ENCODE peak calls at places on chromosome 13, in ten cellular contexts. N, F, E, A, D, T, R, H, B and Y are unnamed samples.

GRCh38 chr13:113092776-113093579 is 12.6 kb upstream of the F7 start:
- DNase-seq in N (no peak), F (no peak), E (no peak), A (no peak), D (no peak), T (no peak), R (no peak), H (no peak), B (no peak), Y (no peak)

GRCh38 chr13:53782400-53783030 is 753.9 kb downstream of the OLFM4 start:
- DNase-seq in N (no peak), F (peak; percentile 43), E (no peak), A (peak; percentile 66), D (peak; percentile 66), T (no peak), R (peak; percentile 19), H (no peak), B (peak; percentile 46), Y (peak; percentile 5)

GRCh38 chr13:64753606-64754005 is 2476.5 kb downstream of the PCDH9 start:
- DNase-seq in N (peak; percentile 8), F (no peak), E (no peak), A (peak; percentile 24), D (peak; percentile 44), T (no peak), R (no peak), H (no peak), B (peak; percentile 6), Y (no peak)

GRCh38 chr13:79450110-79450509 is 30.8 kb upstream of the NDFIP2 start:
- DNase-seq in N (no peak), F (no peak), E (no peak), A (no peak), D (no peak), T (no peak), R (no peak), H (no peak), B (no peak), Y (no peak)

GRCh38 chr13:91399189-91400093 is 1.0 kb downstream of the GPC5 start:
- DNase-seq in N (no peak), F (no peak), E (no peak), A (no peak), D (no peak), T (no peak), R (no peak), H (no peak), B (no peak), Y (no peak)

GRCh38 chr13:102225892-102226291 is 176.0 kb downstream of the FGF14 start:
- DNase-seq in N (no peak), F (no peak), E (no peak), A (no peak), D (no peak), T (no peak), R (no peak), H (no peak), B (no peak), Y (no peak)

GRCh38 chr13:41970022-41970421 is 9.1 kb upstream of the VWA8 start:
- DNase-seq in N (no peak), F (no peak), E (no peak), A (no peak), D (no peak), T (no peak), R (no peak), H (no peak), B (no peak), Y (no peak)

GRCh38 chr13:85497652-85498051 is 301.6 kb downstream of the SLITRK6 start:
- DNase-seq in N (peak; percentile 89), F (peak; percentile 92), E (no peak), A (peak; percentile 96), D (peak; percentile 98), T (no peak), R (peak; percentile 48), H (no peak), B (peak; percentile 93), Y (peak; percentile 91)

GRCh38 chr13:111893071-111893606 is 173.8 kb upstream of the SOX1 start:
- DNase-seq in N (no peak), F (no peak), E (no peak), A (no peak), D (no peak), T (no peak), R (peak; percentile 1), H (no peak), B (no peak), Y (no peak)

GRCh38 chr13:36130542-36131214 is 504 bp downstream of the DCLK1 start:
- DNase-seq in N (no peak), F (no peak), E (no peak), A (no peak), D (no peak), T (peak; percentile 45), R (no peak), H (no peak), B (peak; percentile 20), Y (no peak)

GRCh38 chr13:112977091-112977490 is 8.1 kb downstream of the MCF2L start:
- DNase-seq in N (no peak), F (no peak), E (no peak), A (no peak), D (no peak), T (no peak), R (no peak), H (no peak), B (no peak), Y (no peak)

GRCh38 chr13:23087884-23088283 is 92.9 kb upstream of the SGCG start:
- DNase-seq in N (no peak), F (no peak), E (no peak), A (peak; percentile 39), D (peak; percentile 31), T (no peak), R (no peak), H (no peak), B (peak; percentile 41), Y (no peak)

GRCh38 chr13:102862624-102863210 is 16.9 kb downstream of the ERCC5 start:
- DNase-seq in N (no peak), F (no peak), E (no peak), A (no peak), D (no peak), T (no peak), R (no peak), H (no peak), B (no peak), Y (no peak)

GRCh38 chr13:40190656-40191100 is 475.8 kb downstream of the FOXO1 start:
- DNase-seq in N (peak; percentile 29), F (peak; percentile 41), E (no peak), A (peak; percentile 85), D (peak; percentile 88), T (peak; percentile 58), R (peak; percentile 64), H (peak; percentile 79), B (peak; percentile 83), Y (peak; percentile 43)

DNA sequence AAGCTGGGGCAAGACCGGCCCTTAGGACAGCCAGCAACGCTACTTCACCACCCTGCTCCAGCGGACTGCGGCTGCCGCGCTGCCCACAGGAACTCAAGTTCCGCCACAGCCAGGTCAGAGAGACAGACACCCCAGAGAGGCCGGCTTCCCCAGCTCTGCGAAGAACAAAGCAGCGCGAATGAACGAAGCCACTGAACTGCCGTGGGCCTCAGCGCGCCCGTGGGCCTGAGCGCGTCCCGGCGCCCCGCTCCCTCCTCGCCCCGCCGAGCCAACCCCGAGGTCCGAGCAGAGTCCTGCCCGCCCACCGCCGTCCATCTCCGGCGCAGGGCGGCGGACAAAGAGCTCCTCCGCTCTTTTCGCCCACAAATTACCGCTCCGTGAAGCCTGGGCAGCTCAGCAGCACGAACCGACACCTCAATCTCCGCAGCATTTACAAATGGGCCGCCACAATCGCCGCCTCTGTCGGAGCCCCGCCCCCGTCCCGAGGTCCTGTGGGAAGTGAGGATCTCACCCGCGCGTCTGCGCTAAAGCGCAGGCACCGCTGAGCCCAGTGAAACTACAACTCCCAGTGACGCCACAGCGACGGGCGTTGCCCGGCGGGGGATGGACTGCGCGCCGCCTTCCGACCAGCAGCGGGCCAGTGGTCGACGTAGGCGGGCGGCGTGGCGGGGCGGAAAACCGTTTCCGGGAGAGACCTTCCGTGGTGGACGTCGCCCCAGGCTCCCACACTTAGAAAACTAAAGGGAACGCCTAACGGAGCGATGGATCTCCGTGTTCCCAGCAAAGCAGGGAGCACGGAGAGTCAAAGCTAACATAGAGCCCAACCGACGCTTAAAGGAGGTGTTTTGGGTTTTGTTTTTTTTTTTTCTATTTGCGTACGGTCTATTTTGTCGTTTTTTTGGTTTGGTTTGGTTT is 158.7 kb downstream of the RNF17 start:
- DNase-seq in N (peak; percentile 92), F (peak; percentile 95), E (peak; percentile 89), A (peak; percentile 98), D (peak; percentile 97), T (peak; percentile 98), R (peak; percentile 90), H (peak; percentile 94), B (peak; percentile 96), Y (peak; percentile 86)
- TF ChIP-seq CTCF in N (peak; percentile 11), F (no peak), E (peak; percentile 12), A (no peak), D (no peak), T (no peak), R (no peak), H (no peak), B (no peak), Y (no peak)

DNA sequence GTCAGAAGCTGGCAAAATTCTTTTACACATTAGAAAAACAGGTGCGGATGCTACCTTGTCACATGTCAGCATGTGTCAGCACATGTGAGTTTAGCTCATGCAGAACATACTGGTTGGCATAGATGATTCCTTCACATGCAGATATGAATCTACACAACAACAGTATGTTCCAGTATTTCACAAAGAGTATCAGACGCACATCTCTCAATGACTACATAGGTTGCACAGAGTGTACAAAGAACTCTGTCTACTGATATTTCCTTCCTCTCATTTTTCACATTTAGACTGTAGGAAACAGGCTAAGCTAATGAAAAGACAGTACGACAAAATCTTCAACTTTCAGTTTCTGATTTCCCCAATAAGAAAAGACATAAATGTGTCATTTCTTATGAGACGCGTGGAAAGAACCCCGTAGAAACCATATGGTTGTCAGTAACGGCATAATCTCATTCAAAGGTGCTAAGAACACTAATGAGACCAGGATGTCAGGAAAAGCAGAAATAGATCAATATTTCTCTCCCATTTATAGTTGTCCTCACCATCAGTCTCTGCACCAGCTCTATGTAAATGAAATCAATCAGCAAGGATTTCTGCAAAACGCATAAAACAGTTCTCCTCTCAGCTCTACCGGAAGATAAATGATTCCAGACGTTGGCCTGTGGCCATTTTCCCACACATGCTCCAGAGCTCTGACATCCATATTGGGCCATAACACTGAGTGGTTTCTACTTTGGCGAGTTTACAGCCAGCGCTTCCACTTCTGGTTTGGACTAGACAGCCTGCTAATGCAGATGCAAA is 81.2 kb downstream of the STARD13 start:
- DNase-seq in N (peak; percentile 82), F (peak; percentile 87), E (peak; percentile 36), A (peak; percentile 94), D (peak; percentile 95), T (peak; percentile 71), R (no peak), H (no peak), B (peak; percentile 98), Y (peak; percentile 93)
- H3K4me3 ChIP-seq in N (peak overlapping the region; percentile 25), F (peak overlapping the region; percentile 11), E (peak overlapping the region; percentile 77), A (peak overlapping the region; percentile 30), D (peak overlapping the region; percentile 11), T (peak overlapping the region; percentile 56), R (no peak overlapping the region), H (no peak overlapping the region), B (peak overlapping the region; percentile 29), Y (peak overlapping the region; percentile 20)

GRCh38 chr13:110407021-110407420 is 99.9 kb downstream of the COL4A2 start:
- DNase-seq in N (no peak), F (no peak), E (no peak), A (no peak), D (no peak), T (no peak), R (no peak), H (no peak), B (no peak), Y (no peak)
- TF ChIP-seq CTCF in N (no peak), F (no peak), E (no peak), A (no peak), D (no peak), T (no peak), R (no peak), H (no peak), B (no peak), Y (no peak)

GRCh38 chr13:46884531-46884930 is 12.3 kb downstream of the HTR2A start:
- DNase-seq in N (no peak), F (no peak), E (no peak), A (no peak), D (no peak), T (no peak), R (no peak), H (no peak), B (no peak), Y (no peak)
- H3K4me3 ChIP-seq in N (no peak overlapping the region), F (no peak overlapping the region), E (no peak overlapping the region), A (no peak overlapping the region), D (no peak overlapping the region), T (no peak overlapping the region), R (no peak overlapping the region), H (no peak overlapping the region), B (no peak overlapping the region), Y (no peak overlapping the region)